ENCODE peak calls at places on chromosomes 13 and 19, in seven cellular contexts. R is dorsolateral prefrontal cortex; M is heart left ventricle; D is upper lobe of right lung; G is CD4-positive, alpha-beta T cell; Z is fibroblast of lung; P is cardiac muscle cell. K is an unnamed sample.

GRCh38 chr13:101152184-101152583 is 264.1 kb downstream of the NALCN start:
- DNase-seq in G (no peak), Z (no peak), D (no peak), R (no peak), P (no peak), M (no peak), K (no peak)

GRCh38 chr19:12544401-12544876 is 6.8 kb downstream of the ZNF564 start:
- DNase-seq in G (no peak), P (peak), Z (no peak), R (no peak), M (no peak), D (no peak), K (no peak)

GRCh38 chr19:18364826-18365528 is 21.0 kb upstream of the GDF15 start:
- DNase-seq in D (peak), R (no peak), Z (peak), P (peak), M (peak), G (no peak), K (peak)

GRCh38 chr19:20162821-20163220 is 4.2 kb upstream of the ZNF486 start:
- DNase-seq in G (no peak), Z (no peak), M (peak), R (no peak), P (no peak), D (no peak), K (no peak)

GRCh38 chr13:113607056-113607455 is 22.5 kb downstream of the TFDP1 start:
- DNase-seq in G (no peak), M (no peak), Z (no peak), R (no peak), D (no peak), P (no peak), K (no peak)

GRCh38 chr19:2841858-2842574 is 741 bp downstream of the ZNF555 start:
- DNase-seq in P (no peak), G (no peak), D (no peak), Z (no peak), R (no peak), M (no peak), K (peak)

GRCh38 chr19:17560205-17560595 is 4.8 kb downstream of the COLGALT1 start:
- DNase-seq in Z (peak), G (no peak), D (peak), R (no peak), P (peak), M (peak), K (no peak)

GRCh38 chr19:41877490-41877876 is 404 bp downstream of the CD79A start:
- DNase-seq in R (no peak), G (no peak), Z (no peak), P (no peak), M (no peak), D (no peak), K (no peak)

GRCh38 chr19:49855676-49856573 is 5.0 kb downstream of the PTOV1 start:
- DNase-seq in R (no peak), M (no peak), Z (no peak), D (no peak), P (no peak), G (no peak), K (peak)

DNA sequence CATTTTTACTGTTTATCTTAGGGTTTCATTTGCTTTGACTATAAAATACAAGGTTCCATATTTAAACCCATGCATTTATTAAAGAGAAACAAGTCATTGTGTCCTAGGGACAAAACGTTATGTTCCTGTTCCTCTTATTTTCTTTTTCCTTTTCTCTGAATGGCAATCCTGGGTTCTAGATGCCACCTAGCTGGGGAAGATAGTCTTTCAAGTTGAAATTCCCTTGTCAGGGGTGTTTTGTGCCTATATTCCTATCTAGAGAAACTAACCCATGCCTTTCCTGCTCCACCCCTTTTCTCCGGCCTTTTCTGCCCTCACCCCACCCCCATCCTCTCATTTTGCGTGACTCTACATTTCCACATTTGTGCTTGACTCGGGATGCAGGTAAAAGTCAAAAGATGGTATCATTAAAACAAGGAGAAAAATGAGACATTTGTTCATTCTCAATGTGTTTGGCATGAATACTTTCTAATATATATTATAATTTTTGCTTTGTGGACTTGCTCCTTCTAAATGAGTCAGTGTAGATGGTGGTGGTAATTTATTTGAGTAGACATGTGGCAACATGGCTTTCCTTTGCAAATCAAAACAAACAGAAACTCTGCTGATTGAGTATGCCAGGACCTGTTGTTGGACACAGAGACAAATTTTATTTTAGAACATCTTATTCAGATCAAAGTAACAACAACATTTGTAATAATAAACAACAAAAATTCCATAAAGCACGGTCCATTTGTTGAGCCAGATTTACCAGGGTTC is 26.8 kb upstream of the STARD13 start:
- DNase-seq in M (no peak), D (no peak), Z (peak), R (no peak), P (peak), G (no peak), K (no peak)
- TF ChIP-seq CTCF in M (peak), D (peak), Z (peak), R (peak), P (peak), G (no peak), K (no peak)

GRCh38 chr19:1434577-1435060 is 3.6 kb upstream of the RPS15 start:
- DNase-seq in P (no peak), R (no peak), G (no peak), Z (no peak), M (no peak), D (peak), K (no peak)

GRCh38 chr19:1433119-1434039 is 4.8 kb upstream of the RPS15 start:
- DNase-seq in G (no peak), M (no peak), Z (no peak), D (peak), R (no peak), P (no peak), K (peak)

GRCh38 chr19:1434040-1434366 is 4.2 kb upstream of the RPS15 start:
- DNase-seq in P (no peak), R (no peak), M (no peak), G (no peak), Z (no peak), D (no peak), K (no peak)

GRCh38 chr19:1437609-1438008 is 587 bp upstream of the RPS15 start:
- DNase-seq in G (no peak), D (no peak), R (no peak), P (no peak), M (no peak), Z (no peak), K (no peak)

GRCh38 chr19:1435378-1435989 is 2.7 kb upstream of the RPS15 start:
- DNase-seq in P (no peak), R (no peak), M (no peak), D (no peak), G (no peak), Z (no peak), K (no peak)
- H3K27ac ChIP-seq in P (peak), R (no peak), M (no peak), D (no peak), G (no peak), Z (no peak), K (no peak)

GRCh38 chr13:96966415-96967102 is 27.7 kb downstream of the OXGR1 start:
- DNase-seq in R (no peak), G (no peak), M (no peak), D (no peak), Z (no peak), P (no peak), K (no peak)

GRCh38 chr13:96960379-96960778 is 33.9 kb downstream of the OXGR1 start:
- DNase-seq in D (no peak), G (no peak), Z (no peak), M (no peak), R (no peak), P (no peak), K (no peak)

GRCh38 chr13:96967248-96967745 is 27.0 kb downstream of the OXGR1 start:
- DNase-seq in P (no peak), R (no peak), Z (no peak), D (no peak), M (no peak), G (no peak), K (no peak)

GRCh38 chr13:96968027-96968426 is 26.2 kb downstream of the OXGR1 start:
- DNase-seq in P (no peak), Z (no peak), D (no peak), R (no peak), G (no peak), M (no peak), K (no peak)

DNA sequence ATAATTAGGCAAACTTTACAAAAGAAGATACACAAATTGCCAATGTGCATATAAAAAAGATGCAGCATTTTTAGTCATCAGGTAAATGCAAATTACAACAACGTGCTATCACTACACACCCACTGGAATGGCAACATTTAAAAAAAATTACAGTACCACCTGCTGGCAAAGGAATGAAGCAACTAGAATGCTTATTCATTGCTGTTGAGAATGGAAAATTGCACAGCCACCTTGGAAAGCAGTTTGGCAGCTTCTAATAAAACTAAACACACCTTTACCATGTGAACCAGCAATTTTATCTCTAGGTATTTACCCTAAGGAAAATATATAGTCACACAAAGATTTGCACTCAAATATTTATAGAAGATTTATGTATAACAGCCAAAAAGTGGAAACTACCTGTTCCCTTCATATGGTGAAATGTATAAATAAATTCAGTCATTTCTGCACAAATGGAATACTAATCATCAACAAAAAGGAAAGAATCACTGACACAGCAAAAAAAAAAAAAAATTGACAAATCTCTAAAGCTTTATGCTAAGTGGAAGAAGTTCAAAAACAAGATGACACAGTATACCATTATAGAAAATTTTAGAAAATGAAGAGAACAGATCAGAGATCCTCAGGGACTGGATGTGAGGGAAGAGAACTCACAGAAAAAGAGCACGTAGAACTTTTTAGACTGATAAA is 30.3 kb downstream of the OXGR1 start:
- DNase-seq in R (no peak), P (no peak), G (no peak), M (no peak), Z (no peak), D (no peak), K (no peak)
- TF ChIP-seq CTCF in R (no peak), P (no peak), G (no peak), M (no peak), Z (no peak), D (no peak), K (no peak)

GRCh38 chr19:1214862-1215731 is 9.5 kb downstream of the STK11 start:
- DNase-seq in Z (no peak), P (no peak), D (peak), R (peak), G (no peak), M (peak), K (peak)
- H3K27ac ChIP-seq in Z (peak), P (peak), D (peak), R (peak), G (no peak), M (peak), K (peak)